ENCODE peak calls at places on chromosomes 13 and 19, in four cellular contexts. L is choroid plexus epithelial cell; U is activated CD8-positive, alpha-beta memory T cell treated with anti-CD3 and anti-CD28 coated beads for 24 hours; I is NCI-H1417. P is an unnamed sample.

GRCh38 chr19:45615795-45616708 is 14.0 kb upstream of the GPR4 start:
- DNase-seq in L (peak), U (peak), I (peak), P (peak)

GRCh38 chr19:31882709-31883108 is 462.7 kb upstream of the ZNF507 start:
- DNase-seq in L (no peak), U (no peak), I (no peak), P (no peak)

GRCh38 chr13:99981115-99982020 is at the start of gene ZIC2:
- DNase-seq in L (peak), U (no peak), I (peak), P (no peak)

GRCh38 chr19:912181-913079 is 589 bp downstream of the R3HDM4 start:
- DNase-seq in L (no peak), U (no peak), I (no peak), P (peak)

GRCh38 chr19:29479941-29480340 is 45.9 kb upstream of the VSTM2B start:
- DNase-seq in L (no peak), U (no peak), I (no peak), P (no peak)

GRCh38 chr19:13812544-13812943 is 17.3 kb downstream of the ZSWIM4 start:
- DNase-seq in L (no peak), U (no peak), I (no peak), P (no peak)

GRCh38 chr13:104171132-104171531 is 1104.9 kb upstream of the SLC10A2 start:
- DNase-seq in L (no peak), U (no peak), I (peak), P (no peak)

GRCh38 chr19:28221736-28222135 is 991.2 kb downstream of the UQCRFS1 start:
- DNase-seq in L (no peak), U (no peak), I (no peak), P (no peak)

GRCh38 chr13:42553098-42554046 is 20.6 kb upstream of the TNFSF11 start:
- DNase-seq in L (peak), U (no peak), I (no peak), P (no peak)

P was measured in naive thymus-derived CD8-positive, alpha-beta T cell.